ENCODE peak calls at places on chromosomes 16 and 17, in nine cellular contexts. B is head of caudate nucleus, Q is stromal cell of bone marrow, W is HEK293T, C is left ventricle myocardium superior, F is mesenteric fat pad, T is cardiac muscle cell, D is HTR-8/SVneo, X is natural killer cell. N is an unnamed sample.

GRCh38 chr17:76681222-76682137 is 29.3 kb downstream of the MXRA7 start:
- DNase-seq in C (peak), W (peak), D (peak), B (peak), F (no peak), Q (no peak), X (peak), T (peak), N (peak)

GRCh38 chr17:11538366-11538765 is 59.9 kb upstream of the DNAH9 start:
- DNase-seq in X (no peak), T (no peak), C (no peak), W (no peak), Q (no peak), D (no peak), B (no peak), F (no peak), N (no peak)

GRCh38 chr17:49556183-49556943 is 19.3 kb upstream of the NXPH3 start:
- DNase-seq in T (peak), W (peak), B (peak), Q (no peak), F (peak), X (peak), D (peak), C (peak), N (peak)

GRCh38 chr17:4261452-4261851 is 2.3 kb downstream of the ANKFY1 start:
- DNase-seq in B (no peak), C (no peak), D (no peak), X (no peak), W (no peak), Q (no peak), T (no peak), F (no peak), N (no peak)

GRCh38 chr17:75325827-75326586 is 36.8 kb upstream of the SLC25A19 start:
- DNase-seq in F (no peak), C (no peak), Q (no peak), D (peak), B (no peak), W (no peak), X (no peak), T (peak), N (no peak)

GRCh38 chr17:28634211-28634865 is 10.6 kb downstream of the BLTP2 start:
- DNase-seq in B (no peak), F (peak), T (no peak), X (no peak), D (no peak), Q (no peak), W (no peak), C (no peak), N (no peak)

GRCh38 chr16:15953477-15953876 is 4.1 kb downstream of the ABCC1 start:
- DNase-seq in T (no peak), B (no peak), X (no peak), Q (no peak), F (no peak), W (no peak), D (no peak), C (no peak), N (no peak)

GRCh38 chr16:81444448-81445121 is at the start of gene CMIP:
- DNase-seq in F (peak), Q (peak), T (peak), W (peak), B (no peak), D (peak), X (peak), C (peak), N (peak)

GRCh38 chr16:53964145-53964544 is 260.2 kb downstream of the FTO start:
- DNase-seq in B (no peak), F (no peak), X (no peak), T (no peak), Q (no peak), W (no peak), C (no peak), D (no peak), N (no peak)

GRCh38 chr16:27106305-27106704 is 39.6 kb downstream of the C16orf82 start:
- DNase-seq in F (peak), X (no peak), D (no peak), C (no peak), W (no peak), T (no peak), B (no peak), Q (no peak), N (no peak)

GRCh38 chr16:70438325-70438982 is 446 bp downstream of the ST3GAL2 start:
- DNase-seq in X (no peak), D (no peak), C (peak), Q (no peak), W (no peak), B (no peak), F (no peak), T (peak), N (no peak)

GRCh38 chr17:42062673-42063072 is 12.3 kb upstream of the C17orf113 start:
- DNase-seq in F (no peak), C (no peak), T (no peak), B (no peak), Q (no peak), W (no peak), D (no peak), X (no peak), N (no peak)

GRCh38 chr17:7558544-7559306 is at the start of gene TNFSF13:
- DNase-seq in X (no peak), Q (no peak), T (no peak), W (no peak), F (no peak), B (no peak), C (peak), D (no peak), N (no peak)

GRCh38 chr17:41008811-41009210 is at the start of gene KRTAP3-1:
- DNase-seq in B (no peak), F (no peak), X (no peak), W (no peak), C (no peak), T (no peak), D (no peak), Q (no peak), N (no peak)

GRCh38 chr16:9885457-9885856 is 296.8 kb downstream of the GRIN2A start:
- DNase-seq in X (no peak), C (no peak), T (no peak), B (no peak), Q (no peak), W (no peak), F (no peak), D (no peak), N (no peak)

GRCh38 chr16:84905965-84906460 is 86.2 kb downstream of the CRISPLD2 start:
- DNase-seq in F (no peak), Q (no peak), W (no peak), X (no peak), B (no peak), D (no peak), C (no peak), T (no peak), N (no peak)

GRCh38 chr16:26705346-26705745 is 361.4 kb upstream of the C16orf82 start:
- DNase-seq in D (no peak), F (no peak), T (no peak), X (no peak), W (no peak), C (no peak), Q (no peak), B (no peak), N (no peak)

GRCh38 chr16:27749547-27749875 is 199.6 kb downstream of the KATNIP start:
- DNase-seq in B (no peak), W (no peak), T (no peak), Q (no peak), F (no peak), C (no peak), D (no peak), X (no peak), N (no peak)

GRCh38 chr16:69283851-69284250 is 27.3 kb upstream of the VPS4A start:
- DNase-seq in C (no peak), W (no peak), Q (no peak), F (no peak), X (no peak), D (no peak), B (no peak), T (no peak), N (no peak)

GRCh38 chr17:64115871-64116534 is 13.9 kb downstream of the ERN1 start:
- DNase-seq in Q (peak), C (no peak), X (no peak), F (no peak), B (no peak), D (peak), W (no peak), T (peak), N (no peak)

GRCh38 chr17:57357392-57357784 is 101.1 kb downstream of the MSI2 start:
- DNase-seq in F (no peak), D (no peak), X (no peak), B (no peak), W (no peak), C (peak), T (no peak), Q (no peak), N (no peak)

GRCh38 chr16:700684-701584 is 4.7 kb downstream of the FBXL16 start:
- DNase-seq in D (no peak), C (peak), F (no peak), Q (no peak), X (no peak), W (peak), B (no peak), T (no peak), N (no peak)

GRCh38 chr17:11909348-11909747 is 87.9 kb downstream of the ZNF18 start:
- DNase-seq in B (no peak), W (no peak), D (no peak), T (no peak), C (no peak), X (no peak), F (no peak), Q (no peak), N (no peak)

GRCh38 chr16:89402962-89403361 is 87.4 kb downstream of the ANKRD11 start:
- DNase-seq in B (no peak), Q (no peak), D (no peak), W (no peak), C (no peak), T (no peak), F (no peak), X (no peak), N (peak)

GRCh38 chr16:72427786-72428480 is 256.0 kb upstream of the PMFBP1 start:
- DNase-seq in D (no peak), B (no peak), C (no peak), W (no peak), X (no peak), F (no peak), Q (no peak), T (no peak), N (no peak)

N was measured in T follicular helper cell.